ENCODE peak calls at places on chromosomes 4 and X, in seven cellular contexts. F is stimulated activated CD8-positive, alpha-beta memory T cell treated with anti-CD3 and anti-CD28 coated beads, Interleukin-7, amount 100 ng/mL, for 1 hour; E is posterior vena cava; N is ovary; X is hippocampal formation; Z is activated T-cell treated with anti-CD3 and anti-CD28 coated beads, Interleukin-2, amount 50 U/mL, for 1 hour; Y is NCI-H1417 treated with DMSO at 0.1 percent for 48 hours. W is an unnamed sample.

GRCh38 chrX:67654301-67654700 is 110.5 kb downstream of the AR start:
- DNase-seq in N (no peak), Z (no peak), Y (no peak), E (no peak), F (no peak), X (no peak), W (no peak)

GRCh38 chr4:3680656-3681055 is 85.5 kb upstream of the ADRA2C start:
- DNase-seq in Y (no peak), E (peak), N (no peak), X (no peak), F (no peak), Z (no peak), W (no peak)

GRCh38 chrX:31706456-31706855 is 634.6 kb upstream of the FTHL17 start:
- DNase-seq in F (no peak), X (no peak), E (no peak), Y (no peak), N (no peak), Z (no peak), W (no peak)

GRCh38 chr4:48944252-48944651 is 37.7 kb upstream of the OCIAD2 start:
- DNase-seq in Z (no peak), Y (no peak), N (no peak), F (no peak), X (no peak), E (no peak), W (no peak)

GRCh38 chr4:2417765-2418651 is at the start of gene ZFYVE28:
- DNase-seq in E (no peak), F (no peak), X (no peak), Z (no peak), N (no peak), Y (peak), W (peak)

GRCh38 chr4:64192731-64193412 is 216.4 kb downstream of the TECRL start:
- DNase-seq in Z (no peak), F (no peak), Y (no peak), E (no peak), N (no peak), X (no peak), W (no peak)

GRCh38 chr4:101418466-101418865 is 71.1 kb upstream of the PPP3CA start:
- DNase-seq in Z (no peak), Y (no peak), F (no peak), E (no peak), X (no peak), N (no peak), W (no peak)

GRCh38 chrX:139691493-139691842 is 16.5 kb downstream of the MCF2 start:
- DNase-seq in Z (no peak), X (no peak), F (no peak), N (peak), Y (no peak), E (no peak), W (no peak)

GRCh38 chrX:40012800-40013682 is 84.7 kb downstream of the BCOR start:
- DNase-seq in F (no peak), X (no peak), E (peak), Z (peak), Y (peak), N (peak), W (peak)

GRCh38 chrX:34562006-34562405 is 95.1 kb downstream of the TMEM47 start:
- DNase-seq in E (no peak), F (no peak), X (no peak), N (no peak), Y (no peak), Z (no peak), W (no peak)

GRCh38 chr4:1249731-1250526 is 999 bp upstream of the CTBP1 start:
- DNase-seq in E (peak), Y (no peak), N (peak), X (no peak), F (no peak), Z (no peak), W (peak)

GRCh38 chr4:1008840-1009646 is 2.4 kb upstream of the FGFRL1 start:
- DNase-seq in Z (peak), F (no peak), X (no peak), N (no peak), E (no peak), Y (no peak), W (no peak)

GRCh38 chr4:42512226-42512625 is 114.9 kb downstream of the SHISA3 start:
- DNase-seq in Z (no peak), E (no peak), N (no peak), Y (no peak), X (no peak), F (no peak), W (no peak)